ENCODE peak calls at places on chromosome 20, in six cellular contexts. One of them, this sample, is unnamed.

GRCh38 chr20:10090588-10091166 is 55.9 kb downstream of the ANKEF1 start:
- DNase-seq in H9: peak
- DNase-seq in mesendoderm: peak
- DNase-seq in IMR-90: peak
- DNase-seq in H1: peak
- DNase-seq in mesenchymal stem cell: peak
- DNase-seq in this sample: peak

GRCh38 chr20:44180814-44181213 is 6.2 kb downstream of the JPH2 start:
- DNase-seq in IMR-90: peak
- DNase-seq in mesendoderm: peak
- DNase-seq in H9: no peak
- DNase-seq in H1: peak
- DNase-seq in mesenchymal stem cell: peak
- DNase-seq in this sample: no peak

GRCh38 chr20:47747663-47748031 is 37.6 kb downstream of the SULF2 start:
- DNase-seq in mesendoderm: no peak
- DNase-seq in mesenchymal stem cell: no peak
- DNase-seq in IMR-90: no peak
- DNase-seq in H1: no peak
- DNase-seq in H9: no peak
- DNase-seq in this sample: no peak

GRCh38 chr20:1800777-1801176 is 94.4 kb upstream of the SIRPA start:
- DNase-seq in H1: no peak
- DNase-seq in mesendoderm: no peak
- DNase-seq in IMR-90: peak
- DNase-seq in H9: no peak
- DNase-seq in mesenchymal stem cell: peak
- DNase-seq in this sample: no peak

GRCh38 chr20:60589624-60590023 is 631.4 kb downstream of the CDH26 start:
- DNase-seq in mesenchymal stem cell: no peak
- DNase-seq in mesendoderm: peak
- DNase-seq in H9: peak
- DNase-seq in H1: peak
- DNase-seq in IMR-90: peak
- DNase-seq in this sample: peak

GRCh38 chr20:54497931-54498718 is 22.7 kb downstream of the DOK5 start:
- DNase-seq in H9: no peak
- DNase-seq in IMR-90: no peak
- DNase-seq in mesenchymal stem cell: no peak
- DNase-seq in mesendoderm: no peak
- DNase-seq in H1: no peak
- DNase-seq in this sample: no peak

GRCh38 chr20:50005378-50006020 is 22.7 kb downstream of the SNAI1 start:
- DNase-seq in H9: no peak
- DNase-seq in H1: no peak
- DNase-seq in mesendoderm: no peak
- DNase-seq in IMR-90: no peak
- DNase-seq in mesenchymal stem cell: no peak
- DNase-seq in this sample: no peak

GRCh38 chr20:54980321-54980960 is 505.0 kb downstream of the DOK5 start:
- DNase-seq in mesenchymal stem cell: no peak
- DNase-seq in IMR-90: no peak
- DNase-seq in H1: no peak
- DNase-seq in H9: no peak
- DNase-seq in mesendoderm: peak
- DNase-seq in this sample: no peak

GRCh38 chr20:51542033-51542893 is at the start of gene NFATC2:
- DNase-seq in H9: peak
- DNase-seq in H1: peak
- DNase-seq in IMR-90: no peak
- DNase-seq in mesendoderm: peak
- DNase-seq in mesenchymal stem cell: no peak
- DNase-seq in this sample: peak
- H2BK5ac ChIP-seq in H9: no peak
- H2BK5ac ChIP-seq in H1: no peak
- H2BK5ac ChIP-seq in IMR-90: no peak
- H2BK5ac ChIP-seq in mesendoderm: no peak
- H2BK5ac ChIP-seq in mesenchymal stem cell: no peak
- H2BK5ac ChIP-seq in this sample: no peak

DNA sequence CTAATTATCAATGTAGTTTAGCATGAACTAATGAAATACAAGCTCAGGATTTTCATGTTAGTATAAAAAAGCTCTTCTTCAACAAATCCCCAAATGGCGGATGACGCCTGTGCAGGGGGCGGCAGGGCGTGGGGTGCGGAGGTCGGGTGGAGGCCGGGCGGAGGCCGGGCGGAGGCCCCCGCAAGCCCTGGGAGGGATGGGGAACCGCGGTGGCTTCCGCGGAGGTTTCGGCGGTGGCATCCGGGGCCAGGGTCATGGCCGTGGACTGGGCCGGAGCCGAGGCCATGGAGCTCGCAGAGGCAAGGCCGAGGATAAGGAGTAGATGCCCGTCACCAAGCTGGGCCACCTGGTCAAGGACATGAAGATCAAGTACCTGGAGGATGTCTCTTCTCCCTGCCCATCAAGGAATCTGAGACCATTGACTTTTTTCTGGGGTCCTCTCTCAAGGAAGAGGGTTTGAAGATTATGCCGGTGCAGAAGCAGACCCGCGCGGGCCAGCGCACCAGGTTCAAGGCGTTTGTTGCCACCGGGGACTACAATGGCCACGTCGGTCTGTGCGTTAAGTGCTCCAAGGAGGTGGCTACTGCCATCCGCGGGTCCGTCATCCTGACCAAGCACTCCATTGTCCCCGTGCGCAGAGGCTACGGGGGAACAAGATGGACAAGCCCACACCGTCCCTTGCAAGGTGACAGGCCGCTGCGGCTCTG is 10.4 kb upstream of the EIF2S2 start:
- DNase-seq in IMR-90: no peak
- DNase-seq in H1: no peak
- DNase-seq in H9: no peak
- DNase-seq in mesenchymal stem cell: no peak
- DNase-seq in mesendoderm: no peak
- DNase-seq in this sample: no peak
- H2BK5ac ChIP-seq in IMR-90: no peak
- H2BK5ac ChIP-seq in H1: no peak
- H2BK5ac ChIP-seq in H9: no peak
- H2BK5ac ChIP-seq in mesenchymal stem cell: no peak
- H2BK5ac ChIP-seq in mesendoderm: no peak
- H2BK5ac ChIP-seq in this sample: no peak

GRCh38 chr20:24565952-24566351 is 96.5 kb downstream of the SYNDIG1 start:
- DNase-seq in mesenchymal stem cell: no peak
- DNase-seq in H1: no peak
- DNase-seq in IMR-90: no peak
- DNase-seq in H9: no peak
- DNase-seq in mesendoderm: no peak
- DNase-seq in this sample: no peak
- H2BK5ac ChIP-seq in mesenchymal stem cell: no peak
- H2BK5ac ChIP-seq in H1: no peak
- H2BK5ac ChIP-seq in IMR-90: no peak
- H2BK5ac ChIP-seq in H9: no peak
- H2BK5ac ChIP-seq in mesendoderm: no peak
- H2BK5ac ChIP-seq in this sample: peak

DNA sequence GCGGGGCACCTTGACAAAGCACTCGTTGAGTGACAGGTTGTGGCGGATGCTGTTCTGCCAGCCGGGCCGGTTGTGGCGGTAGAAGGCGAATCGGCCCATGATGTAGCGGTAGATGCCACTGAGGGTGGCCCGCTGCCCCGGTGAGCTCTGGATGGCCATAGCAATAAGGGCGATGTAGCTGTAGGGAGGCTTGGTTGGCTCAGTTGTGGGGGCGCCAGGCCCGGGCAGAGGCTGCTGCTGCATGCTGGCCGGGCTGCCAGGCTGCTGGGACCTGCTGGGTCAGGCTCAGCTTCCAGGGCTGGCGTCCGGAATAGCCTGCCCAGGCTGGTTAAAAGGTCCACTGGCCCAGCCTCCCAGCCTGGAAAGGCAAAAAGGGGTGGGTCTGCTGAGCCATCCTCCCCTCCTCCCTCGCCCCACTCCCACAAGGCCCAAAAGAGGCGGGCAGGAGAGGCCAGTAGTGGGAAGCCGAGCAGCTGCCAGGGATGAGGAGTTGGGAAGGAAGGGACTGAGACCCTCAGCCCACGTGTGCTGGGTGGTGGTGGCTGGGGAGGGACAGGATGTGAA is at the start of gene FOXS1:
- DNase-seq in H1: no peak
- DNase-seq in H9: peak
- DNase-seq in mesenchymal stem cell: no peak
- DNase-seq in mesendoderm: peak
- DNase-seq in IMR-90: no peak
- DNase-seq in this sample: no peak
- H2BK5ac ChIP-seq in H1: peak
- H2BK5ac ChIP-seq in H9: no peak
- H2BK5ac ChIP-seq in mesenchymal stem cell: no peak
- H2BK5ac ChIP-seq in mesendoderm: no peak
- H2BK5ac ChIP-seq in IMR-90: peak
- H2BK5ac ChIP-seq in this sample: no peak

GRCh38 chr20:11544029-11544678 is 373.5 kb upstream of the BTBD3 start:
- DNase-seq in H9: no peak
- DNase-seq in mesenchymal stem cell: peak
- DNase-seq in mesendoderm: peak
- DNase-seq in H1: no peak
- DNase-seq in IMR-90: peak
- DNase-seq in this sample: peak
- H2BK5ac ChIP-seq in H9: no peak
- H2BK5ac ChIP-seq in mesenchymal stem cell: no peak
- H2BK5ac ChIP-seq in mesendoderm: no peak
- H2BK5ac ChIP-seq in H1: no peak
- H2BK5ac ChIP-seq in IMR-90: no peak
- H2BK5ac ChIP-seq in this sample: no peak

This sample was measured in trophoblast cell.